ENCODE peak calls at places on chromosomes 3 and 15, in seven cellular contexts. Y, E, R, I, M, C and T are unnamed samples.

GRCh38 chr3:177516130-177517011 is 319.1 kb upstream of the TBL1XR1 start:
- DNase-seq in E (no peak), R (no peak), C (no peak), I (peak), M (no peak), Y (no peak), T (no peak)

GRCh38 chr15:90025461-90026033 is 24.4 kb downstream of the ZNF710 start:
- DNase-seq in M (no peak), Y (no peak), C (no peak), I (no peak), R (no peak), E (no peak), T (no peak)

GRCh38 chr15:65192016-65192415 is 6.9 kb upstream of the CLPX start:
- DNase-seq in E (peak), M (no peak), C (no peak), R (peak), Y (no peak), I (peak), T (no peak)

GRCh38 chr3:141360888-141361598 is 7.3 kb upstream of the ZBTB38 start:
- DNase-seq in R (peak), C (no peak), E (peak), Y (no peak), M (peak), I (peak), T (peak)

GRCh38 chr3:10771486-10772225 is 44.4 kb upstream of the SLC6A11 start:
- DNase-seq in E (no peak), M (no peak), Y (no peak), C (no peak), R (no peak), I (no peak), T (no peak)

GRCh38 chr15:39585394-39585841 is 4.5 kb downstream of the THBS1 start:
- DNase-seq in Y (no peak), E (no peak), R (no peak), M (no peak), I (no peak), C (no peak), T (no peak)

GRCh38 chr3:50268703-50269451 is at the start of gene SEMA3B:
- DNase-seq in C (no peak), Y (no peak), E (no peak), M (no peak), I (peak), R (no peak), T (no peak)

GRCh38 chr15:34271493-34271892 is 46.7 kb downstream of the EMC4 start:
- DNase-seq in C (no peak), E (no peak), M (no peak), I (peak), R (no peak), Y (no peak), T (no peak)

GRCh38 chr3:139182598-139182997 is 137.9 kb upstream of the PRR23C start:
- DNase-seq in Y (no peak), C (no peak), R (no peak), E (no peak), I (no peak), M (no peak), T (no peak)

GRCh38 chr15:63915209-63915887 is 81.6 kb upstream of the HERC1 start:
- DNase-seq in M (no peak), I (no peak), C (no peak), R (no peak), E (no peak), Y (no peak), T (no peak)

GRCh38 chr3:78139166-78139565 is 1099.3 kb downstream of the ROBO2 start:
- DNase-seq in I (no peak), C (no peak), E (no peak), Y (no peak), R (no peak), M (no peak), T (no peak)

GRCh38 chr15:97995881-97996603 is 35.5 kb downstream of the ARRDC4 start:
- DNase-seq in M (no peak), I (no peak), Y (no peak), R (no peak), C (no peak), E (peak), T (no peak)

GRCh38 chr3:182766108-182766507 is 27.2 kb upstream of the ATP11B start:
- DNase-seq in M (no peak), Y (no peak), C (no peak), E (peak), I (no peak), R (no peak), T (no peak)

GRCh38 chr3:183534249-183534648 is 21.3 kb downstream of the KLHL6 start:
- DNase-seq in M (no peak), I (no peak), Y (no peak), C (no peak), E (no peak), R (no peak), T (no peak)

GRCh38 chr15:69679623-69680228 is 227.1 kb downstream of the RPLP1 start:
- DNase-seq in Y (peak), I (no peak), M (no peak), R (no peak), E (no peak), C (no peak), T (no peak)

GRCh38 chr15:69675727-69676126 is 223.1 kb downstream of the RPLP1 start:
- DNase-seq in R (no peak), E (peak), I (no peak), Y (no peak), M (no peak), C (no peak), T (no peak)

GRCh38 chr15:69673236-69673881 is 220.7 kb downstream of the RPLP1 start:
- DNase-seq in Y (no peak), E (no peak), I (no peak), R (no peak), C (no peak), M (no peak), T (no peak)

DNA sequence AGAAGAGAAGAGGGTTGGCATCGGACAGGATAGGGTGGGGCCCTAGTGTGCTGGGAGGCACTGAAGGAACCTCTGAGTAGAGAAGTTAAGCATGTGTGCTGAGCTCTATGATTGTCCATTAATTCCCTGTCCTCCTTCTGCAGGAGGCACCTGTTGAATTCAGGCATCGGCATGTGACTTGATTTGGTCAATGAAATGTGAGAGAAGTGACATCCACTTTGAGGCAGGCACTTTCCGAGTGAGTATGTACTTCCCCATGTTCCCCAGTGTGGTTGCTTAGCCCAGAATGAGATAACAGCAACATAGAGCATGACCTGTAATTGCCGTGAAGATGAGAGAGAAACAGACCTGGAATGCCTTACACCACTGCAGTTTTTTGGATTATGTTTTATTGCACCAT is 224.8 kb downstream of the RPLP1 start:
- DNase-seq in M (no peak), I (no peak), Y (peak), E (no peak), R (no peak), C (no peak), T (no peak)
- TF ChIP-seq JUND in M (no peak), I (no peak), Y (no peak), E (no peak), R (no peak), C (no peak), T (no peak)

DNA sequence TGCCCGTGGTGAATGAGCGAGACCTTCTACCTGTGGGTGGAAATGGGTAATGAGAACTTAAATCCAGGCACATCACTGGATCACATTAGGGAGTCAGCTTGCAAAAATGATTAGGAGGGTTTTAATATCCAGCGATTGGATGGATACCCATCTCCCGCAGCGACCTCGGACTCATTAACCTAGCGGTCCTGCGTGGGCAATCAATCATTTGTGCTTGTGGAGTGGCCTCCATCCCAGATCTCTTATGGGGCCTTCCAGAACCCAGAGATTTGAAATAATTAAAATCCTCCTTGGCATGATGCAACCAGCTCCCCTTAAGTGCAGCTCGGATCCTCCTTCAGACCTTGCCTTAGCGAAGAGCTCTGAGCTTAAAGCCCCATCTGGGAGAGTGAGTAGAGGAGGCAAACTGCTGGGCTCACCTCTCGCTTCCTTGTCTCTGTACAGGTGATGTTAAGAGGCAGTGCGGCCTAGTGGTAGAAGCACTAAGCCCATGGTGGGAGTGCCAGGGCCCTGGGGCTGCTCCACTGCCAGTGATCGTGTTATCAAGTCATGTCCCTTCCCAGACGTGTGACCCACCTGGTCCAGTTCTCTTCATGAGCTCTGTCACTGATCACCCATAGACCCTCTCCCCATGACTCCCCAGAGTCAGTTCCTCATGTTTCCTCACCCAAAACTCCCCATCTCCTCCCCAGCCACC is 285.2 kb upstream of the TLE3 start:
- DNase-seq in Y (no peak), C (no peak), M (no peak), R (no peak), I (no peak), E (no peak), T (no peak)
- TF ChIP-seq JUND in Y (no peak), C (no peak), M (no peak), R (no peak), I (no peak), E (no peak), T (no peak)

DNA sequence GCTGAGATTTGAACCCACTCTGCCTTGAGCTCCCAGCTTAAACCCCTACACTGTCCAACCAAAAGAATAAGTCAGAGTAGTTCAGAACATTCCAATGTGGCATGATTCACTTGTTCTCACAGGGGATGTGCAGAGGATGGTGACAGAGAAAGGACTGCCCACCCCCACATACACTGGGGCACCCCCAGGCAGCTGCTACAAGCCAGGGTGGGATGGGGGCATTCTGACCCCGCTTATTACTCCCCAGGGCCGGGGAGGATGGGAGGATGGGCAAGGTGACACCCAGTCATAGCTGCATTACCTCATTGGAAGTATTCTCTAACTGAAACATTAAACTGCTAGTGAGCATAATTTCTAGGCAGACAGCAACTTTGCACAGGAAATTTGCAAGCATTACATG is 126.0 kb upstream of the PRR20G start:
- DNase-seq in E (no peak), I (no peak), Y (no peak), R (no peak), M (no peak), C (no peak), T (no peak)
- TF ChIP-seq JUND in E (no peak), I (no peak), Y (no peak), R (no peak), M (no peak), C (no peak), T (no peak)

GRCh38 chr15:80007532-80007931 is 36.5 kb upstream of the BCL2A1 start:
- DNase-seq in R (no peak), Y (no peak), E (no peak), C (no peak), I (peak), M (no peak), T (no peak)

GRCh38 chr15:80003171-80003570 is 32.2 kb upstream of the BCL2A1 start:
- DNase-seq in C (no peak), M (no peak), I (no peak), E (no peak), R (no peak), Y (no peak), T (no peak)

GRCh38 chr15:80003934-80004472 is 33.0 kb upstream of the BCL2A1 start:
- DNase-seq in M (no peak), Y (no peak), R (no peak), C (no peak), I (no peak), E (no peak), T (no peak)

GRCh38 chr15:80002267-80002666 is 31.3 kb upstream of the BCL2A1 start:
- DNase-seq in R (no peak), M (no peak), E (no peak), Y (no peak), C (no peak), I (no peak), T (no peak)
- TF ChIP-seq JUND in R (no peak), M (no peak), E (no peak), Y (no peak), C (no peak), I (no peak), T (no peak)

GRCh38 chr3:116445291-116445841 is at the start of gene LSAMP:
- DNase-seq in M (peak), C (peak), R (no peak), E (no peak), I (no peak), Y (no peak), T (no peak)
- TF ChIP-seq JUND in M (no peak), C (no peak), R (no peak), E (no peak), I (no peak), Y (no peak), T (no peak)